ENCODE peak calls at places on chromosome 11, in nine cellular contexts. K, R, W, B, G, T, F, O and P are unnamed samples.

GRCh38 chr11:35664977-35665441 is 2.4 kb downstream of the TRIM44 start:
- DNase-seq in W (peak; percentile 23), R (no peak), B (no peak), T (no peak), K (no peak), F (no peak), G (peak; percentile 14), O (no peak), P (no peak)

GRCh38 chr11:83063073-83063754 is 8.5 kb downstream of the RAB30 start:
- DNase-seq in R (no peak), W (peak; percentile 81), K (no peak), B (no peak), F (no peak), G (peak; percentile 33), O (peak; percentile 36), T (no peak), P (peak; percentile 82)

GRCh38 chr11:65911682-65912568 is 6.9 kb downstream of the C11orf68 start:
- DNase-seq in O (peak; percentile 68), T (no peak), F (peak; percentile 67), R (no peak), G (peak; percentile 87), K (no peak), W (peak; percentile 73), B (peak; percentile 84), P (no peak)

GRCh38 chr11:36354221-36355003 is 58.3 kb downstream of the PRR5L start:
- DNase-seq in F (peak; percentile 92), G (peak; percentile 67), B (no peak), R (no peak), T (no peak), O (no peak), W (peak; percentile 67), K (no peak), P (peak; percentile 53)

GRCh38 chr11:59289782-59290181 is 68.9 kb upstream of the OR5AN1 start:
- DNase-seq in B (no peak), W (no peak), K (no peak), T (no peak), R (no peak), G (no peak), F (no peak), O (no peak), P (no peak)

GRCh38 chr11:105000797-105001196 is 22.2 kb downstream of the CASP5 start:
- DNase-seq in F (no peak), B (no peak), T (peak; percentile 29), G (no peak), R (peak; percentile 50), O (no peak), K (no peak), W (no peak), P (no peak)

GRCh38 chr11:65578667-65579066 is 2.8 kb downstream of the EHBP1L1 start:
- DNase-seq in B (no peak), T (no peak), K (no peak), W (no peak), O (no peak), G (no peak), F (no peak), R (no peak), P (no peak)

GRCh38 chr11:103862049-103862826 is 174.2 kb upstream of the DDI1 start:
- DNase-seq in T (no peak), R (no peak), O (no peak), G (no peak), B (no peak), W (no peak), K (no peak), F (no peak), P (peak; percentile 3)

GRCh38 chr11:91220476-91221202 is 997.8 kb upstream of the CHORDC1 start:
- DNase-seq in R (no peak), F (no peak), B (peak; percentile 71), W (peak; percentile 29), O (no peak), G (peak; percentile 42), T (no peak), K (no peak), P (no peak)

GRCh38 chr11:18461909-18462308 is 6.3 kb downstream of the LDHAL6A start:
- DNase-seq in O (no peak), K (no peak), W (no peak), G (no peak), B (no peak), F (no peak), R (no peak), T (no peak), P (no peak)

GRCh38 chr11:120062561-120062930 is 75.4 kb downstream of the TRIM29 start:
- DNase-seq in B (no peak), T (no peak), O (no peak), R (no peak), K (no peak), F (no peak), W (no peak), G (no peak), P (no peak)

GRCh38 chr11:47406896-47407745 is 1.3 kb upstream of the SLC39A13 start:
- DNase-seq in O (no peak), K (no peak), G (peak; percentile 18), B (peak; percentile 24), W (no peak), T (no peak), F (no peak), R (no peak), P (no peak)

GRCh38 chr11:117670924-117671323 is 126.1 kb downstream of the DSCAML1 start:
- DNase-seq in F (no peak), T (no peak), K (no peak), W (no peak), O (no peak), R (no peak), B (no peak), G (no peak), P (no peak)

GRCh38 chr11:91773090-91773489 is 451.5 kb upstream of the FAT3 start:
- DNase-seq in G (no peak), K (no peak), T (no peak), R (no peak), B (peak; percentile 44), O (no peak), F (no peak), W (no peak), P (no peak)

GRCh38 chr11:33721291-33721840 is 14.9 kb downstream of the CD59 start:
- DNase-seq in R (no peak), G (peak; percentile 79), K (no peak), B (peak; percentile 51), F (no peak), O (no peak), T (no peak), W (peak; percentile 67), P (no peak)

DNA sequence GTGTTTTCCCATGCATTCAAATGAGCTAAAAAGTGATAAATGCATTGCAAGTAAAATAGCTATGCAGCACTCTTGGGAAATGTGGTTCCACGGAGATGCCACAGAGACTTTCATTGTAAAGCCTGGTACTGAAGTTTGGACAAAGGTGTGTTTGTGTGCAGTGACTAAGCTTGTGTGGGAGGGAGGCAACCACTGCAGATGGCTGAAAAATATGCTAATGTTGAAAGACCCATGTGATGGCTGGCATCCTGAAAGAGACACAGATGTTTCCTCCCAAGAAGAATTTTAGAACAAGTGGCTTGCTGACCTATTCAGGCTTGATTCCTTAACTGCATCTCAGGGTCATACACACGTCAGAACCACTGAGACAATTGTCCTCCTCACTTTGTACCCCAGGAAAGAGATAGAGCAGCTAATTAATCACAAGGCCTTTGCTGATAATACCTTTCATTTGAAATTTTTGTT is 73.8 kb downstream of the FAM76B start:
- DNase-seq in B (no peak), F (no peak), R (no peak), G (no peak), K (no peak), W (peak; percentile 66), O (no peak), T (no peak), P (peak; percentile 62)
- TF ChIP-seq CTCF in B (no peak), F (no peak), R (no peak), G (no peak), K (no peak), W (no peak), O (no peak), T (no peak), P (no peak)

GRCh38 chr11:64314146-64314804 is 3.1 kb downstream of the TRMT112 start:
- DNase-seq in W (no peak), R (no peak), F (no peak), O (no peak), K (no peak), B (no peak), T (no peak), G (no peak), P (no peak)
- TF ChIP-seq CTCF in W (peak; percentile 22), R (no peak), F (peak; percentile 21), O (no peak), K (no peak), B (no peak), T (no peak), G (peak; percentile 27), P (no peak)

DNA sequence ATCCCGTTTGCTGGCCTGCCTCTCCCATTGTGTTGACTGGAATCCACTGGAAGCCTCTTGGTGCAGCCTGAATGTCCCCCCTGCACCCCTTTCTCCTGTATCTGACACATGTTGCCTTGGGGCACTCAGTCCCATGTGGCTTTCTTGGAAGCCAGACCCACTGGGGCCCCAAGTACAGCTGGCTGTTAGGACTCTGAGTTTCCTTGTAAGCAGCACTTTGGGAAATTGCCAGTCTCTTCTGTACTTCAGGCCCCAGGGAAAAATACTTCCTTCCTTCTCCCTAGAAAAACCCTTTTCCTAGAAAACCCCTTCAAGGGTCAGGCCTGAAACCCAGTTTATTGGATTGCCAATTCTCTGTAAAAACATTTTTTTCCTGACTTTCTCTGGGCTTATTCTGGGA is 360.3 kb downstream of the TENM4 start:
- DNase-seq in B (peak; percentile 54), O (no peak), G (peak; percentile 22), W (no peak), K (no peak), R (no peak), F (no peak), T (no peak), P (no peak)
- TF ChIP-seq CTCF in B (no peak), O (no peak), G (no peak), W (no peak), K (no peak), R (no peak), F (no peak), T (no peak), P (no peak)

GRCh38 chr11:127133061-127133460 is 132.5 kb upstream of the KIRREL3 start:
- DNase-seq in B (no peak), W (no peak), O (no peak), G (no peak), R (no peak), K (no peak), T (no peak), F (no peak), P (no peak)

DNA sequence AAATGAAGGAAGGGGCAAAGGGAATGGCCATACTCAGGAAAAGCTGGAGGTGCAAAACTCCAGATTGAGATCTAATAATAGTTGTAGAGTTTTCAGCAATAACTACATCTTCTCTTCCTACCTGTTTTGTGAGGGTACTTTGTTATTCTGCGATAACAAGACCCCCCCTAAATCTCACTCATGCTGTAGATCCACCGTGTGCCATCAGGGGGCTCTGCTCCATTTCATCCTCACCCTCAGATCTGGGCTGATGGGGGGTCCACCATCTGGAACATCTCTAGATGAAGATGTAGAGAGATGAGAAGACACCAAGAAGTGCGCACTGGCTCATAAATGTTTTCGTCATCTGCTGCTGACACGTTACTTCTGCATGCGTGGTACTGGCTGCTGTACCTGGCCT is 135.9 kb upstream of the KIRREL3 start:
- DNase-seq in B (no peak), O (no peak), F (no peak), T (no peak), K (no peak), R (no peak), G (no peak), W (no peak), P (no peak)
- TF ChIP-seq CTCF in B (no peak), O (no peak), F (peak; percentile 8), T (no peak), K (no peak), R (no peak), G (no peak), W (no peak), P (peak; percentile 29)

GRCh38 chr11:60469723-60470122 is 14.1 kb downstream of the MS4A1 start:
- DNase-seq in W (no peak), G (no peak), R (no peak), F (no peak), T (no peak), B (no peak), O (no peak), K (no peak), P (no peak)
- TF ChIP-seq CTCF in W (no peak), G (no peak), R (no peak), F (no peak), T (no peak), B (no peak), O (no peak), K (no peak), P (peak; percentile 9)